ENCODE peak calls at places on chromosomes 6 and 20, in five cellular contexts. One of them, this sample, is unnamed.

GRCh38 chr20:63056236-63057132 is 49.7 kb upstream of the BHLHE23 start:
- DNase-seq in foreskin melanocyte: peak
- DNase-seq in T1000: peak
- DNase-seq in stimulated activated naive B cell treated with anti-CD40 and anti-IgM and Interleukin-4, amounts not matched to agents 10 μg/mL and 1 μg/mL and 100 μg/mL, for 72 hours: no peak
- DNase-seq in hepatic stellate cell: peak
- DNase-seq in this sample: no peak

GRCh38 chr20:57807418-57808265 is 97.8 kb upstream of the PMEPA1 start:
- DNase-seq in T1000: no peak
- DNase-seq in foreskin melanocyte: no peak
- DNase-seq in hepatic stellate cell: no peak
- DNase-seq in stimulated activated naive B cell treated with anti-CD40 and anti-IgM and Interleukin-4, amounts not matched to agents 10 μg/mL and 1 μg/mL and 100 μg/mL, for 72 hours: no peak
- DNase-seq in this sample: no peak

GRCh38 chr6:161131367-161131766 is 139.8 kb downstream of the MAP3K4 start:
- DNase-seq in stimulated activated naive B cell treated with anti-CD40 and anti-IgM and Interleukin-4, amounts not matched to agents 10 μg/mL and 1 μg/mL and 100 μg/mL, for 72 hours: no peak
- DNase-seq in T1000: no peak
- DNase-seq in foreskin melanocyte: no peak
- DNase-seq in hepatic stellate cell: no peak
- DNase-seq in this sample: no peak

GRCh38 chr6:85416049-85416448 is 33.8 kb upstream of the NT5E start:
- DNase-seq in hepatic stellate cell: no peak
- DNase-seq in T1000: no peak
- DNase-seq in stimulated activated naive B cell treated with anti-CD40 and anti-IgM and Interleukin-4, amounts not matched to agents 10 μg/mL and 1 μg/mL and 100 μg/mL, for 72 hours: no peak
- DNase-seq in foreskin melanocyte: peak
- DNase-seq in this sample: no peak

GRCh38 chr6:149919834-149920225 is 3.1 kb downstream of the RAET1G start:
- DNase-seq in T1000: no peak
- DNase-seq in foreskin melanocyte: no peak
- DNase-seq in stimulated activated naive B cell treated with anti-CD40 and anti-IgM and Interleukin-4, amounts not matched to agents 10 μg/mL and 1 μg/mL and 100 μg/mL, for 72 hours: no peak
- DNase-seq in hepatic stellate cell: no peak
- DNase-seq in this sample: no peak

GRCh38 chr20:58515240-58516212 is at the start of gene APCDD1L:
- DNase-seq in stimulated activated naive B cell treated with anti-CD40 and anti-IgM and Interleukin-4, amounts not matched to agents 10 μg/mL and 1 μg/mL and 100 μg/mL, for 72 hours: no peak
- DNase-seq in hepatic stellate cell: peak
- DNase-seq in foreskin melanocyte: no peak
- DNase-seq in T1000: peak
- DNase-seq in this sample: no peak

GRCh38 chr20:41017448-41018042 is 11.1 kb upstream of the TOP1 start:
- DNase-seq in stimulated activated naive B cell treated with anti-CD40 and anti-IgM and Interleukin-4, amounts not matched to agents 10 μg/mL and 1 μg/mL and 100 μg/mL, for 72 hours: no peak
- DNase-seq in T1000: no peak
- DNase-seq in foreskin melanocyte: no peak
- DNase-seq in hepatic stellate cell: no peak
- DNase-seq in this sample: no peak

GRCh38 chr6:72642435-72642834 is 20.6 kb downstream of the KCNQ5 start:
- DNase-seq in stimulated activated naive B cell treated with anti-CD40 and anti-IgM and Interleukin-4, amounts not matched to agents 10 μg/mL and 1 μg/mL and 100 μg/mL, for 72 hours: no peak
- DNase-seq in hepatic stellate cell: no peak
- DNase-seq in foreskin melanocyte: no peak
- DNase-seq in T1000: no peak
- DNase-seq in this sample: no peak

GRCh38 chr6:75210885-75211739 is 5.3 kb upstream of the COL12A1 start:
- DNase-seq in T1000: no peak
- DNase-seq in hepatic stellate cell: peak
- DNase-seq in stimulated activated naive B cell treated with anti-CD40 and anti-IgM and Interleukin-4, amounts not matched to agents 10 μg/mL and 1 μg/mL and 100 μg/mL, for 72 hours: no peak
- DNase-seq in foreskin melanocyte: peak
- DNase-seq in this sample: no peak

GRCh38 chr20:669573-669972 is 6.0 kb downstream of the SCRT2 start:
- DNase-seq in foreskin melanocyte: no peak
- DNase-seq in T1000: no peak
- DNase-seq in stimulated activated naive B cell treated with anti-CD40 and anti-IgM and Interleukin-4, amounts not matched to agents 10 μg/mL and 1 μg/mL and 100 μg/mL, for 72 hours: no peak
- DNase-seq in hepatic stellate cell: no peak
- DNase-seq in this sample: no peak

GRCh38 chr6:101294051-101294638 is 99.4 kb upstream of the GRIK2 start:
- DNase-seq in T1000: no peak
- DNase-seq in foreskin melanocyte: no peak
- DNase-seq in hepatic stellate cell: no peak
- DNase-seq in stimulated activated naive B cell treated with anti-CD40 and anti-IgM and Interleukin-4, amounts not matched to agents 10 μg/mL and 1 μg/mL and 100 μg/mL, for 72 hours: no peak
- DNase-seq in this sample: no peak

GRCh38 chr6:18118330-18118729 is 4.1 kb downstream of the NHLRC1 start:
- DNase-seq in T1000: no peak
- DNase-seq in hepatic stellate cell: no peak
- DNase-seq in foreskin melanocyte: no peak
- DNase-seq in stimulated activated naive B cell treated with anti-CD40 and anti-IgM and Interleukin-4, amounts not matched to agents 10 μg/mL and 1 μg/mL and 100 μg/mL, for 72 hours: no peak
- DNase-seq in this sample: no peak

GRCh38 chr6:31383149-31383548 is 20.2 kb upstream of the MICA start:
- DNase-seq in hepatic stellate cell: no peak
- DNase-seq in T1000: no peak
- DNase-seq in foreskin melanocyte: no peak
- DNase-seq in stimulated activated naive B cell treated with anti-CD40 and anti-IgM and Interleukin-4, amounts not matched to agents 10 μg/mL and 1 μg/mL and 100 μg/mL, for 72 hours: no peak
- DNase-seq in this sample: no peak

GRCh38 chr6:111715321-111715720 is 109.6 kb upstream of the TRAF3IP2 start:
- DNase-seq in hepatic stellate cell: no peak
- DNase-seq in foreskin melanocyte: no peak
- DNase-seq in stimulated activated naive B cell treated with anti-CD40 and anti-IgM and Interleukin-4, amounts not matched to agents 10 μg/mL and 1 μg/mL and 100 μg/mL, for 72 hours: no peak
- DNase-seq in T1000: no peak
- DNase-seq in this sample: no peak

GRCh38 chr6:108168980-108169800 is 3.4 kb downstream of the NR2E1 start:
- DNase-seq in T1000: no peak
- DNase-seq in hepatic stellate cell: no peak
- DNase-seq in foreskin melanocyte: no peak
- DNase-seq in stimulated activated naive B cell treated with anti-CD40 and anti-IgM and Interleukin-4, amounts not matched to agents 10 μg/mL and 1 μg/mL and 100 μg/mL, for 72 hours: no peak
- DNase-seq in this sample: no peak

GRCh38 chr20:38212806-38213606 is 47.5 kb downstream of the KIAA1755 start:
- DNase-seq in stimulated activated naive B cell treated with anti-CD40 and anti-IgM and Interleukin-4, amounts not matched to agents 10 μg/mL and 1 μg/mL and 100 μg/mL, for 72 hours: no peak
- DNase-seq in hepatic stellate cell: no peak
- DNase-seq in foreskin melanocyte: no peak
- DNase-seq in T1000: no peak
- DNase-seq in this sample: no peak

GRCh38 chr6:138372711-138373463 is 4.8 kb upstream of the SMIM28 start:
- DNase-seq in hepatic stellate cell: no peak
- DNase-seq in T1000: no peak
- DNase-seq in foreskin melanocyte: no peak
- DNase-seq in stimulated activated naive B cell treated with anti-CD40 and anti-IgM and Interleukin-4, amounts not matched to agents 10 μg/mL and 1 μg/mL and 100 μg/mL, for 72 hours: no peak
- DNase-seq in this sample: no peak

GRCh38 chr6:46175976-46176375 is 5.2 kb upstream of the ENPP5 start:
- DNase-seq in T1000: no peak
- DNase-seq in stimulated activated naive B cell treated with anti-CD40 and anti-IgM and Interleukin-4, amounts not matched to agents 10 μg/mL and 1 μg/mL and 100 μg/mL, for 72 hours: no peak
- DNase-seq in hepatic stellate cell: no peak
- DNase-seq in foreskin melanocyte: no peak
- DNase-seq in this sample: no peak

GRCh38 chr6:166442131-166442530 is 59.4 kb upstream of the MPC1 start:
- DNase-seq in stimulated activated naive B cell treated with anti-CD40 and anti-IgM and Interleukin-4, amounts not matched to agents 10 μg/mL and 1 μg/mL and 100 μg/mL, for 72 hours: no peak
- DNase-seq in T1000: no peak
- DNase-seq in foreskin melanocyte: no peak
- DNase-seq in hepatic stellate cell: no peak
- DNase-seq in this sample: no peak

This sample was measured in brain pericyte.